ENCODE peak calls at places on chromosome 1, in five cellular contexts. A, E, D, P and W are unnamed samples.

GRCh38 chr1:940121-941026 is 16.7 kb downstream of the SAMD11 start:
- DNase-seq in A (no peak), E (peak), D (peak), P (peak), W (peak)

GRCh38 chr1:165854101-165854845 is 26.9 kb downstream of the UCK2 start:
- DNase-seq in A (no peak), E (peak), D (peak), P (no peak), W (no peak)

GRCh38 chr1:65209005-65209885 is 61.2 kb downstream of the AK4 start:
- DNase-seq in A (no peak), E (peak), D (peak), P (no peak), W (no peak)

GRCh38 chr1:53316058-53316741 is 11.7 kb downstream of the LRP8 start:
- DNase-seq in A (no peak), E (peak), D (peak), P (no peak), W (no peak)

GRCh38 chr1:100038401-100039306 is 68.9 kb downstream of the SLC35A3 start:
- DNase-seq in A (peak), E (peak), D (peak), P (peak), W (peak)

GRCh38 chr1:227192163-227192562 is 126.1 kb downstream of the CDC42BPA start:
- DNase-seq in A (no peak), E (peak), D (peak), P (peak), W (no peak)

GRCh38 chr1:12654004-12654567 is 10.2 kb downstream of the AADACL4 start:
- DNase-seq in A (no peak), E (no peak), D (peak), P (no peak), W (no peak)

GRCh38 chr1:42737257-42737656 is 2.8 kb downstream of the CLDN19 start:
- DNase-seq in A (no peak), E (no peak), D (no peak), P (no peak), W (no peak)

GRCh38 chr1:236284291-236284711 is 2.5 kb upstream of the ERO1B start:
- DNase-seq in A (peak), E (no peak), D (no peak), P (no peak), W (no peak)

GRCh38 chr1:78005755-78006154 is 1.0 kb downstream of the DNAJB4 start:
- DNase-seq in A (no peak), E (peak), D (peak), P (no peak), W (no peak)

GRCh38 chr1:14778882-14779594 is 180.6 kb downstream of the KAZN start:
- DNase-seq in A (peak), E (peak), D (peak), P (no peak), W (no peak)

GRCh38 chr1:154463512-154463990 is 38.5 kb upstream of the TDRD10 start:
- DNase-seq in A (no peak), E (no peak), D (no peak), P (no peak), W (no peak)

GRCh38 chr1:244231193-244231571 is 180.1 kb downstream of the ZBTB18 start:
- DNase-seq in A (no peak), E (peak), D (peak), P (no peak), W (no peak)

GRCh38 chr1:195376190-195376589 is 1232.0 kb downstream of the KCNT2 start:
- DNase-seq in A (no peak), E (peak), D (peak), P (no peak), W (no peak)

GRCh38 chr1:25998075-25998761 is 355 bp upstream of the PAFAH2 start:
- DNase-seq in A (peak), E (peak), D (peak), P (peak), W (peak)

GRCh38 chr1:61184035-61184713 is 101.8 kb downstream of the NFIA start:
- DNase-seq in A (no peak), E (peak), D (peak), P (peak), W (peak)

GRCh38 chr1:212234431-212235298 is 50.5 kb upstream of the PPP2R5A start:
- DNase-seq in A (no peak), E (peak), D (peak), P (peak), W (peak)

GRCh38 chr1:147721711-147722110 is 38.7 kb downstream of the GJA5 start:
- DNase-seq in A (no peak), E (peak), D (no peak), P (no peak), W (no peak)

GRCh38 chr1:23957096-23957495 is 2.5 kb upstream of the PNRC2 start:
- DNase-seq in A (no peak), E (no peak), D (no peak), P (no peak), W (no peak)

GRCh38 chr1:205588691-205589445 is 42.9 kb downstream of the ELK4 start:
- DNase-seq in A (no peak), E (peak), D (peak), P (no peak), W (peak)

GRCh38 chr1:53449026-53449425 is 10.2 kb upstream of the DMRTB1 start:
- DNase-seq in A (no peak), E (peak), D (peak), P (no peak), W (no peak)